ENCODE peak calls at places on chromosomes 3 and 15, in nine cellular contexts. Y, P, D, U, T, Z, I, C and N are unnamed samples. For H3K9me3, the result is how much of the 10 kb centered on the place peaks cover.

GRCh38 chr15:87816811-87817210 is 439.7 kb downstream of the NTRK3 start:
- DNase-seq in Y (no peak), P (no peak), D (no peak), U (peak), T (peak), Z (no peak), I (no peak), C (no peak), N (no peak)

GRCh38 chr3:42855547-42856380 is 19.9 kb downstream of the CYP8B1 start:
- DNase-seq in Y (no peak), P (no peak), D (no peak), U (no peak), T (no peak), Z (no peak), I (peak), C (no peak), N (no peak)

GRCh38 chr3:4740397-4741105 is 238.7 kb upstream of the BHLHE40 start:
- DNase-seq in Y (peak), P (no peak), D (no peak), U (no peak), T (no peak), Z (no peak), I (no peak), C (no peak), N (no peak)

GRCh38 chr3:160544837-160545236 is 20.5 kb downstream of the KPNA4 start:
- DNase-seq in Y (no peak), P (no peak), D (no peak), U (no peak), T (no peak), Z (no peak), I (no peak), C (no peak), N (no peak)

GRCh38 chr3:29493109-29493508 is 212.2 kb downstream of the RBMS3 start:
- DNase-seq in Y (no peak), P (no peak), D (no peak), U (no peak), T (no peak), Z (no peak), I (no peak), C (no peak), N (no peak)

GRCh38 chr15:77599899-77600298 is 32.8 kb downstream of the LINGO1 start:
- DNase-seq in Y (peak), P (peak), D (no peak), U (peak), T (no peak), Z (no peak), I (no peak), C (peak), N (no peak)

GRCh38 chr3:61686228-61686648 is 124.9 kb downstream of the PTPRG start:
- DNase-seq in Y (no peak), P (no peak), D (no peak), U (no peak), T (peak), Z (no peak), I (no peak), C (no peak), N (no peak)

GRCh38 chr15:66294932-66295235 is 1.5 kb downstream of the DIS3L start:
- DNase-seq in Y (no peak), P (no peak), D (no peak), U (no peak), T (no peak), Z (no peak), I (peak), C (no peak), N (no peak)

GRCh38 chr3:190809351-190809750 is 53.1 kb downstream of the GMNC start:
- DNase-seq in Y (no peak), P (no peak), D (no peak), U (no peak), T (no peak), Z (peak), I (no peak), C (no peak), N (no peak)

GRCh38 chr15:45094358-45094730 is 19.6 kb downstream of the DUOX2 start:
- DNase-seq in Y (no peak), P (no peak), D (no peak), U (no peak), T (peak), Z (no peak), I (peak), C (no peak), N (no peak)

GRCh38 chr3:186823391-186823790 is 17.1 kb upstream of the RFC4 start:
- DNase-seq in Y (no peak), P (no peak), D (no peak), U (no peak), T (no peak), Z (no peak), I (no peak), C (no peak), N (no peak)

GRCh38 chr3:71180524-71180923 is 403.0 kb downstream of the FOXP1 start:
- DNase-seq in Y (no peak), P (no peak), D (no peak), U (no peak), T (no peak), Z (no peak), I (no peak), C (no peak), N (no peak)

GRCh38 chr15:48761393-48762158 is 49.3 kb downstream of the CEP152 start:
- DNase-seq in Y (no peak), P (no peak), D (no peak), U (peak), T (no peak), Z (no peak), I (no peak), C (no peak), N (no peak)

GRCh38 chr15:39205506-39206371 is 375.1 kb upstream of the THBS1 start:
- DNase-seq in Y (no peak), P (no peak), D (no peak), U (no peak), T (no peak), Z (no peak), I (no peak), C (no peak), N (no peak)

GRCh38 chr3:13834258-13835035 is 45.4 kb downstream of the WNT7A start:
- DNase-seq in Y (no peak), P (no peak), D (no peak), U (no peak), T (no peak), Z (no peak), I (no peak), C (no peak), N (no peak)

GRCh38 chr3:162586591-162586990 is 1090.0 kb downstream of the OTOL1 start:
- DNase-seq in Y (no peak), P (no peak), D (no peak), U (peak), T (no peak), Z (no peak), I (peak), C (no peak), N (no peak)

GRCh38 chr3:9098716-9099675 is 135.7 kb upstream of the RAD18 start:
- DNase-seq in Y (no peak), P (peak), D (no peak), U (no peak), T (no peak), Z (peak), I (peak), C (no peak), N (no peak)

GRCh38 chr15:64340355-64340754 is 15.6 kb downstream of the CSNK1G1 start:
- DNase-seq in Y (no peak), P (no peak), D (no peak), U (no peak), T (no peak), Z (no peak), I (no peak), C (no peak), N (no peak)

GRCh38 chr15:79431636-79432344 is at the start of gene MINAR1:
- DNase-seq in Y (peak), P (peak), D (no peak), U (peak), T (no peak), Z (no peak), I (peak), C (peak), N (no peak)

GRCh38 chr15:36479200-36479896 is 100.1 kb upstream of the CDIN1 start:
- DNase-seq in Y (no peak), P (no peak), D (no peak), U (peak), T (no peak), Z (no peak), I (no peak), C (no peak), N (no peak)

GRCh38 chr3:53242155-53242554 is 13.7 kb downstream of the TKT start:
- DNase-seq in Y (peak), P (no peak), D (no peak), U (no peak), T (no peak), Z (no peak), I (no peak), C (no peak), N (no peak)

GRCh38 chr3:4571690-4572334 is 78.7 kb downstream of the ITPR1 start:
- DNase-seq in Y (no peak), P (peak), D (no peak), U (peak), T (no peak), Z (no peak), I (no peak), C (no peak), N (no peak)

GRCh38 chr15:95503640-95504225 is 826.8 kb upstream of the NR2F2 start:
- DNase-seq in Y (no peak), P (no peak), D (no peak), U (no peak), T (no peak), Z (no peak), I (no peak), C (no peak), N (no peak)

GRCh38 chr3:98263944-98264343 is at the start of gene OR5H6:
- DNase-seq in Y (no peak), P (no peak), D (no peak), U (no peak), T (no peak), Z (no peak), I (no peak), C (no peak), N (no peak)

DNA sequence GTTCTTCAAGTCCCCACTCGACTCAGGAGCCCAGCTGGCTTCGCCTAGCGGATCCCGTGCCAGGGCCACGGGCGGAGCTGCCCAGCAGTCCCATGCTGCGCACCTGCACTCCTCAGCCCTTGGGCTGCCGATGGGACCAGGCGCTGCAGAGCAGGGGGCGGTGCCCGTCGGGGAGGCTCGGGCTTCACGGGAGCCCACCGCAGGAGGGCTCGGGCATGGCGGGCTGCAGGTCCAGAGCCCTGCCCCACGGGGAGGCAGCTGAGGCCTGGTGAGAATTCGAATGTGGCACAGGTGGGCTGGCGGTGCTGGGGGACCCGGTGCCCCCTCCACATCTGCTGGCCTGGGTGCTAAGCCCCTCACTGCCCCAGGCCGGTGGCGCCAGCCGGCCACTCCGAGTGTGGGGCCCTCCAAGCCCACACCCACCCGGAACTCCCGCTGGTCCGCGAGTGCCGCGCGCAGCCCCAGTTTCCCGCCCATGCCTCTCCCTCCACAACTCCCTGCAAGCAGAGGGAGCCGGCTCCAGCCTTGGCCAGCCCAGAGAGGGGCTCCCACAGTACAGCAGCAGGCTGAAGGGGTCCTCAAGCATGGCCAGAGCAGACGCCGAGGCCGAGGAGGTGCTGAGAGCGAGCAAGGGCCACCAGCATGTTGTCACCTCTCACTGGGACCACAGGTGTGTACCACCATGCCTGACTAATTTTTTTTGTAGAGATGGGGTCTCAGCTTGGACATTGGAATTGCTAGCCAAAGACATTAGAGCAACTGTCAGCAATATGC is 17.0 kb downstream of the RAB7A start:
- DNase-seq in Y (no peak), P (no peak), D (no peak), U (no peak), T (no peak), Z (no peak), I (no peak), C (no peak), N (no peak)
- H3K9me3 ChIP-seq in Y (under half), P (under half), D (under half), U (under half), T (under half), Z (under half), I (under half), C (under half), N (under half)

GRCh38 chr15:22237891-22238275 is 157.6 kb downstream of the OR4M2 start:
- DNase-seq in Y (no peak), P (no peak), D (no peak), U (no peak), T (no peak), Z (no peak), I (no peak), C (no peak), N (no peak)
- H3K9me3 ChIP-seq in Y (under half), P (under half), D (under half), U (under half), T (under half), Z (under half), I (under half), C (under half), N (under half)

DNA sequence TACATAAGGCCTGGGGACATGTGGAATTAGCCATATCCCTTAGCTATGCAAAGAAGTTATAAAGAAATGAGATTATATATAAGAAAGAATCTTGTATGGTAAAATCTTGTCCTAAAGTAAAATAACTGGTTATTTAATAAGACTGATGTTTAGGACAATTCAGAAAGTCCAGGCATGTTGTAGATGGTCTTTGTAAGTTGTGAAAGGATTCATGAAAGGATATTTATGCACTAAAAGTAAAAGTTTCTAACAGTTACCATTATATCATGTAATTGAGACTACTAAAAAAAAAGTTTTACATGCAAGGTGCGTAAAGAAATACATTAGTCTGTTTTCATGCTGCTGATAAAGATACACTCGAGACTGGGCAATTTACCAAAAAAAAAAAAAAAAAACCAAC is 146.3 kb downstream of the FMN1 start:
- DNase-seq in Y (no peak), P (peak), D (no peak), U (peak), T (no peak), Z (no peak), I (no peak), C (no peak), N (no peak)
- H3K9me3 ChIP-seq in Y (under half), P (under half), D (under half), U (under half), T (under half), Z (under half), I (under half), C (under half), N (under half)

GRCh38 chr3:1446531-1446930 is 353.7 kb downstream of the CNTN6 start:
- DNase-seq in Y (no peak), P (no peak), D (no peak), U (no peak), T (no peak), Z (no peak), I (no peak), C (no peak), N (no peak)
- H3K9me3 ChIP-seq in Y (under half), P (under half), D (under half), U (under half), T (under half), Z (under half), I (under half), C (under half), N (under half)

GRCh38 chr3:11405323-11405722 is 133.1 kb downstream of the ATG7 start:
- DNase-seq in Y (no peak), P (no peak), D (no peak), U (no peak), T (no peak), Z (no peak), I (no peak), C (no peak), N (no peak)
- H3K9me3 ChIP-seq in Y (under half), P (under half), D (under half), U (under half), T (under half), Z (under half), I (under half), C (under half), N (under half)

DNA sequence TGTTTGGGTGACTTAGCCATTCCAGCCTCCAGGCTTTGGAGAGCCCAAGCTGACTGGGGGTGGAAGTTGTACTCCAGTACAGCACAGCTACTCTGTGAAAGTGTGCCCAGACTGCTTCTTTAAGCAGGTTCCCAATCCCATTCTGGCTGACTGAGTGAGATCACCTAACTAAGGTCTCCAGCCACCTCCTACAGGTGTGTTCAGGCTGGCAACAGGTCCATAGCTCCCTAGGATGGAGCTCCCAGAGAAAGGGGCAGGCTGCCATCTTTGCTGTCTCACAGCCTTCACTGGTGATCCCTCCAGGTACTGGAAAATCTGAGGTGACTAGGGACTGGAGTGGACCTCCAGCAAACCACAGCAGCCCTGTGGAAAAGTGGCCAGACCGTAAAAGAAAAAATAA is 445.3 kb upstream of the KCNMB2 start:
- DNase-seq in Y (no peak), P (no peak), D (no peak), U (no peak), T (no peak), Z (no peak), I (no peak), C (no peak), N (no peak)
- H3K9me3 ChIP-seq in Y (under half), P (under half), D (under half), U (under half), T (under half), Z (under half), I (under half), C (under half), N (under half)

GRCh38 chr3:138547342-138547975 is 46.6 kb downstream of the CEP70 start:
- DNase-seq in Y (no peak), P (no peak), D (no peak), U (no peak), T (no peak), Z (no peak), I (no peak), C (no peak), N (no peak)
- H3K9me3 ChIP-seq in Y (under half), P (under half), D (under half), U (under half), T (under half), Z (under half), I (under half), C (under half), N (under half)